ENCODE peak calls at places on chromosomes 7 and 10, in nine cellular contexts. C, A, G, V, E, K, M, X and Z are unnamed samples.

GRCh38 chr10:69742928-69743602 is 58.6 kb upstream of the COL13A1 start:
- DNase-seq in C (peak; percentile 74), A (no peak), G (peak; percentile 62), V (no peak), E (no peak), K (no peak), M (peak; percentile 69), X (peak; percentile 44), Z (no peak)

GRCh38 chr7:90618880-90619279 is 22.8 kb downstream of the CDK14 start:
- DNase-seq in C (no peak), A (no peak), G (no peak), V (no peak), E (no peak), K (no peak), M (no peak), X (peak; percentile 34), Z (no peak)

GRCh38 chr7:74187915-74188675 is 13.9 kb downstream of the EIF4H start:
- DNase-seq in C (no peak), A (no peak), G (no peak), V (no peak), E (no peak), K (no peak), M (peak; percentile 31), X (no peak), Z (no peak)

GRCh38 chr7:38215734-38216670 is 38.0 kb downstream of the STARD3NL start:
- DNase-seq in C (peak; percentile 89), A (peak; percentile 49), G (peak; percentile 77), V (peak; percentile 94), E (peak; percentile 71), K (peak; percentile 44), M (peak; percentile 95), X (peak; percentile 78), Z (peak; percentile 27)

GRCh38 chr7:27130540-27131389 is at the start of gene HOXA4:
- DNase-seq in C (peak; percentile 90), A (peak; percentile 60), G (peak; percentile 85), V (peak; percentile 98), E (peak; percentile 73), K (peak; percentile 94), M (peak; percentile 50), X (peak; percentile 83), Z (peak; percentile 77)

GRCh38 chr10:112983444-112984056 is 33.5 kb downstream of the TCF7L2 start:
- DNase-seq in C (no peak), A (no peak), G (no peak), V (no peak), E (no peak), K (no peak), M (no peak), X (no peak), Z (no peak)

GRCh38 chr7:12119638-12120303 is 91.3 kb upstream of the TMEM106B start:
- DNase-seq in C (no peak), A (no peak), G (no peak), V (no peak), E (no peak), K (no peak), M (no peak), X (no peak), Z (no peak)

GRCh38 chr10:11515596-11516418 is 95.6 kb downstream of the USP6NL start:
- DNase-seq in C (no peak), A (peak; percentile 9), G (no peak), V (no peak), E (peak; percentile 84), K (peak; percentile 46), M (peak; percentile 80), X (peak; percentile 73), Z (peak; percentile 68)

GRCh38 chr10:112227331-112227961 is 43.9 kb upstream of the GPAM start:
- DNase-seq in C (no peak), A (no peak), G (no peak), V (peak; percentile 56), E (no peak), K (no peak), M (peak; percentile 63), X (no peak), Z (peak; percentile 95)

GRCh38 chr7:155237297-155237696 is 60.4 kb upstream of the INSIG1 start:
- DNase-seq in C (no peak), A (no peak), G (no peak), V (no peak), E (no peak), K (no peak), M (no peak), X (no peak), Z (no peak)

GRCh38 chr10:103576862-103577261 is 83.4 kb downstream of the NEURL1 start:
- DNase-seq in C (no peak), A (no peak), G (no peak), V (no peak), E (no peak), K (no peak), M (no peak), X (no peak), Z (peak; percentile 63)

GRCh38 chr7:18241543-18242231 is 214.0 kb upstream of the PRPS1L1 start:
- DNase-seq in C (no peak), A (no peak), G (no peak), V (no peak), E (no peak), K (no peak), M (no peak), X (no peak), Z (no peak)

GRCh38 chr10:74991435-74991834 is 120.0 kb upstream of the SAMD8 start:
- DNase-seq in C (no peak), A (no peak), G (no peak), V (no peak), E (peak; percentile 52), K (no peak), M (peak; percentile 22), X (peak; percentile 67), Z (peak; percentile 60)